ENCODE peak calls at places on chromosomes 6 and 20, in four cellular contexts. U, Q, M and G are unnamed samples.

GRCh38 chr6:158068893-158069799 is 87.5 kb downstream of the SYNJ2 start:
- DNase-seq in U (peak), Q (no peak), M (no peak), G (no peak)

GRCh38 chr20:12110274-12110673 is 192.6 kb downstream of the BTBD3 start:
- DNase-seq in Q (no peak), M (no peak), U (no peak), G (no peak)

GRCh38 chr6:134230087-134230717 is 87.7 kb downstream of the SGK1 start:
- DNase-seq in Q (no peak), U (no peak), M (no peak), G (no peak)

GRCh38 chr20:47149939-47150338 is 206.6 kb downstream of the ZMYND8 start:
- DNase-seq in M (no peak), U (no peak), Q (no peak), G (no peak)

GRCh38 chr6:157650801-157651200 is 172.2 kb upstream of the SNX9 start:
- DNase-seq in U (no peak), M (no peak), Q (no peak), G (no peak)

GRCh38 chr6:105900120-105900937 is 185.8 kb upstream of the PRDM1 start:
- DNase-seq in Q (no peak), M (no peak), U (peak), G (no peak)

GRCh38 chr6:159935065-159935464 is 33.8 kb upstream of the IGF2R start:
- DNase-seq in Q (no peak), U (no peak), M (no peak), G (no peak)

GRCh38 chr20:13995841-13996240 is 525 bp downstream of the MACROD2 start:
- DNase-seq in Q (no peak), M (no peak), U (no peak), G (no peak)

GRCh38 chr6:155171109-155171746 is 92.6 kb upstream of the CLDN20 start:
- DNase-seq in U (peak), Q (peak), M (peak), G (peak)

GRCh38 chr6:149140137-149140909 is 177.2 kb upstream of the TAB2 start:
- DNase-seq in Q (no peak), M (no peak), U (no peak), G (no peak)

GRCh38 chr6:129938242-129939020 is 77.3 kb upstream of the TMEM244 start:
- DNase-seq in U (no peak), Q (no peak), M (no peak), G (no peak)

GRCh38 chr20:24418731-24419130 is 50.7 kb upstream of the SYNDIG1 start:
- DNase-seq in M (no peak), Q (no peak), U (no peak), G (no peak)

GRCh38 chr20:43953919-43954617 is 39.4 kb downstream of the TOX2 start:
- DNase-seq in U (no peak), M (no peak), Q (no peak), G (no peak)

GRCh38 chr6:15129872-15130271 is 116.0 kb upstream of the JARID2 start:
- DNase-seq in U (no peak), Q (no peak), M (no peak), G (no peak)

GRCh38 chr20:25052255-25053206 is 5.4 kb downstream of the ACSS1 start:
- DNase-seq in Q (no peak), U (peak), M (no peak), G (no peak)

GRCh38 chr6:10528170-10528981 is 7.2 kb downstream of the GCNT2 start:
- DNase-seq in M (no peak), U (no peak), Q (no peak), G (no peak)

GRCh38 chr20:10868299-10868698 is 194.5 kb upstream of the JAG1 start:
- DNase-seq in Q (no peak), M (no peak), U (no peak), G (no peak)

GRCh38 chr20:58981564-58982364 is 708 bp downstream of the NELFCD start:
- DNase-seq in Q (no peak), U (no peak), M (no peak), G (no peak)

GRCh38 chr20:25206063-25206403 is 10.5 kb downstream of the ENTPD6 start:
- DNase-seq in M (no peak), U (no peak), Q (no peak), G (no peak)

GRCh38 chr6:70396796-70397729 is 16.2 kb upstream of the FAM135A start:
- DNase-seq in M (no peak), U (no peak), Q (no peak), G (no peak)

GRCh38 chr6:11682525-11682924 is 96.1 kb downstream of the ADTRP start:
- DNase-seq in M (no peak), Q (no peak), U (peak), G (no peak)